ENCODE peak calls at places on chromosomes 13 and 19, in ten cellular contexts. I, A, S, W, H, Q, T, V, M and G are unnamed samples.

GRCh38 chr19:55688422-55689218 is 13.6 kb downstream of the EPN1 start:
- DNase-seq in I (no peak), A (no peak), S (no peak), W (no peak), H (no peak), Q (no peak), T (no peak), V (no peak), M (no peak), G (no peak)

GRCh38 chr13:50993908-50994307 is 84.3 kb downstream of the RNASEH2B start:
- DNase-seq in I (peak), A (no peak), S (no peak), W (no peak), H (no peak), Q (no peak), T (no peak), V (no peak), M (no peak), G (no peak)

GRCh38 chr19:45999653-46000121 is 4.4 kb downstream of the CCDC61 start:
- DNase-seq in I (peak), A (no peak), S (no peak), W (peak), H (no peak), Q (no peak), T (peak), V (no peak), M (peak), G (no peak)

GRCh38 chr19:44356383-44357111 is at the start of gene ZNF112:
- DNase-seq in I (peak), A (peak), S (no peak), W (peak), H (no peak), Q (no peak), T (peak), V (no peak), M (peak), G (peak)

GRCh38 chr13:92658293-92658692 is 568.3 kb upstream of the GPC6 start:
- DNase-seq in I (no peak), A (no peak), S (no peak), W (no peak), H (no peak), Q (no peak), T (no peak), V (no peak), M (no peak), G (no peak)

GRCh38 chr19:1872807-1873523 is 9.6 kb upstream of the KLF16 start:
- DNase-seq in I (no peak), A (no peak), S (no peak), W (no peak), H (no peak), Q (no peak), T (no peak), V (no peak), M (no peak), G (no peak)

GRCh38 chr19:45306522-45307027 is 16.1 kb downstream of the CKM start:
- DNase-seq in I (no peak), A (no peak), S (no peak), W (no peak), H (no peak), Q (no peak), T (no peak), V (no peak), M (no peak), G (no peak)

GRCh38 chr19:38862321-38863059 is 12.7 kb upstream of the HNRNPL start:
- DNase-seq in I (peak), A (no peak), S (no peak), W (no peak), H (no peak), Q (no peak), T (no peak), V (no peak), M (no peak), G (peak)